ENCODE peak calls at places on chromosomes 16 and 17, in five cellular contexts. D is esophagus squamous epithelium, K is endodermal cell, N is ovary, W is small intestine. E is an unnamed sample.

GRCh38 chr16:49491111-49491670 is 117.6 kb downstream of the C16orf78 start:
- DNase-seq in W (no peak), D (no peak), K (no peak), N (peak; percentile 19), E (no peak)

GRCh38 chr17:17084317-17084835 is 42.1 kb downstream of the MPRIP start:
- DNase-seq in K (no peak), W (no peak), D (no peak), N (peak; percentile 11), E (no peak)

GRCh38 chr16:8713635-8714097 is 39.2 kb downstream of the ABAT start:
- DNase-seq in K (no peak), W (no peak), D (no peak), N (no peak), E (no peak)

GRCh38 chr17:76382803-76383644 is 1.4 kb upstream of the SPHK1 start:
- DNase-seq in N (no peak), D (no peak), K (peak; percentile 94), W (peak; percentile 48), E (peak; percentile 39)

GRCh38 chr16:50470687-50471086 is 77.5 kb upstream of the NKD1 start:
- DNase-seq in D (no peak), N (no peak), K (no peak), W (no peak), E (no peak)

GRCh38 chr17:68533887-68534700 is 21.9 kb downstream of the PRKAR1A start:
- DNase-seq in D (no peak), W (no peak), K (no peak), N (no peak), E (peak; percentile 47)

GRCh38 chr17:78899361-78900260 is 3.4 kb downstream of the CEP295NL start:
- DNase-seq in D (no peak), N (no peak), W (no peak), K (peak; percentile 75), E (peak; percentile 43)

GRCh38 chr16:67226804-67227566 is at the start of gene TMEM208:
- DNase-seq in W (peak; percentile 99), D (peak; percentile 93), N (peak; percentile 98), K (peak; percentile 100), E (peak; percentile 98)

GRCh38 chr17:30942311-30943079 is 20.8 kb downstream of the ADAP2 start:
- DNase-seq in D (no peak), W (no peak), K (no peak), N (no peak), E (peak; percentile 53)

GRCh38 chr16:47142469-47143328 is 1.0 kb downstream of the NETO2 start:
- DNase-seq in D (no peak), W (no peak), K (no peak), N (peak; percentile 16), E (peak; percentile 60)

GRCh38 chr17:82065638-82066303 is at the start of gene DUS1L:
- DNase-seq in W (peak; percentile 57), K (peak; percentile 87), D (no peak), N (peak; percentile 77), E (peak; percentile 49)

GRCh38 chr17:82775033-82775823 is 23.4 kb downstream of the TBCD start:
- DNase-seq in K (peak; percentile 96), D (no peak), W (peak; percentile 57), N (peak; percentile 79), E (peak; percentile 40)

GRCh38 chr17:74833501-74834361 is 26.0 kb downstream of the GRIN2C start:
- DNase-seq in D (no peak), W (no peak), N (no peak), K (no peak), E (no peak)

GRCh38 chr17:72890711-72891110 is 201.8 kb downstream of the SLC39A11 start:
- DNase-seq in D (no peak), K (no peak), W (no peak), N (no peak), E (no peak)

GRCh38 chr17:80987941-80988461 is 3.6 kb upstream of the CHMP6 start:
- DNase-seq in W (no peak), K (peak; percentile 65), N (no peak), D (no peak), E (no peak)

GRCh38 chr16:66146689-66147330 is 219.7 kb upstream of the CDH5 start:
- DNase-seq in K (no peak), N (no peak), W (no peak), D (no peak), E (peak; percentile 49)

GRCh38 chr16:35750157-35750689 is 2290.8 kb downstream of the TP53TG3F start:
- DNase-seq in W (no peak), N (no peak), K (no peak), D (no peak), E (no peak)

GRCh38 chr16:35342012-35342411 is 1882.6 kb downstream of the TP53TG3F start:
- DNase-seq in K (no peak), W (no peak), D (no peak), N (no peak), E (no peak)

GRCh38 chr16:89360760-89361435 is 129.5 kb downstream of the ANKRD11 start:
- DNase-seq in W (peak; percentile 58), K (peak; percentile 90), N (no peak), D (no peak), E (no peak)

GRCh38 chr16:52912565-52913173 is 140.0 kb downstream of the CHD9NB start:
- DNase-seq in N (no peak), W (peak; percentile 77), D (no peak), K (peak; percentile 92), E (peak; percentile 66)

GRCh38 chr17:61495161-61495857 is 43.1 kb downstream of the TBX4 start:
- DNase-seq in D (no peak), W (peak; percentile 5), K (peak; percentile 66), N (no peak), E (peak; percentile 56)

GRCh38 chr16:66903544-66904427 is 14.9 kb downstream of the CDH16 start:
- DNase-seq in K (no peak), D (no peak), W (no peak), N (no peak), E (no peak)

GRCh38 chr16:46673320-46674013 is 15.5 kb downstream of the VPS35 start:
- DNase-seq in K (peak; percentile 82), D (no peak), N (no peak), W (peak; percentile 72), E (peak; percentile 50)

GRCh38 chr17:78316867-78317816 is 42.7 kb downstream of the SOCS3 start:
- DNase-seq in K (peak; percentile 96), N (peak; percentile 34), D (no peak), W (peak; percentile 92), E (peak; percentile 48)

GRCh38 chr17:79671387-79671752 is 59.4 kb upstream of the ENPP7 start:
- DNase-seq in K (no peak), N (no peak), D (no peak), W (no peak), E (no peak)

GRCh38 chr16:2482181-2483107 is 7.5 kb downstream of the TBC1D24 start:
- DNase-seq in D (no peak), N (peak; percentile 67), W (no peak), K (no peak), E (peak; percentile 64)

GRCh38 chr16:50059669-50060068 is 6.1 kb upstream of the HEATR3 start:
- DNase-seq in W (no peak), D (no peak), N (no peak), K (no peak), E (no peak)

GRCh38 chr17:43695968-43696865 is 34.5 kb upstream of the MEOX1 start:
- DNase-seq in D (no peak), W (no peak), N (no peak), K (no peak), E (peak; percentile 17)

GRCh38 chr17:50033316-50033715 is 22.6 kb upstream of the ITGA3 start:
- DNase-seq in W (no peak), N (no peak), D (no peak), K (peak; percentile 18), E (peak; percentile 65)

GRCh38 chr17:43753488-43754129 is 5.0 kb downstream of the SOST start:
- DNase-seq in K (no peak), N (no peak), W (no peak), D (no peak), E (no peak)

GRCh38 chr17:40702271-40702670 is 1.3 kb downstream of the KRT24 start:
- DNase-seq in K (no peak), D (no peak), W (no peak), N (no peak), E (no peak)

GRCh38 chr16:88638323-88639230 is at the start of gene IL17C:
- DNase-seq in N (no peak), K (peak; percentile 63), W (peak; percentile 71), D (no peak), E (no peak)

GRCh38 chr17:48541036-48541573 is 3.8 kb downstream of the HOXB2 start:
- DNase-seq in D (no peak), K (peak; percentile 66), N (no peak), W (no peak), E (no peak)
- H3K27me3 ChIP-seq in D (peaks cover 51% of the 10 kb centered on the region), K (peaks cover 75% of the 10 kb centered on the region), N (no peaks in the 10 kb centered on the region), W (no peaks in the 10 kb centered on the region), E (no peaks in the 10 kb centered on the region)

GRCh38 chr17:32493581-32494513 is 7.1 kb downstream of the CDK5R1 start:
- DNase-seq in W (no peak), D (no peak), N (no peak), K (no peak), E (no peak)
- H3K27me3 ChIP-seq in W (no peaks in the 10 kb centered on the region), D (no peaks in the 10 kb centered on the region), N (no peaks in the 10 kb centered on the region), K (no peaks in the 10 kb centered on the region), E (no peaks in the 10 kb centered on the region)

GRCh38 chr16:86508947-86509758 is 1.2 kb upstream of the FOXF1 start:
- DNase-seq in D (no peak), W (peak; percentile 42), N (peak; percentile 45), K (peak; percentile 78), E (peak; percentile 90)

GRCh38 chr16:86509759-86510464 is 415 bp upstream of the FOXF1 start:
- DNase-seq in N (peak; percentile 46), K (peak; percentile 79), W (no peak), D (no peak), E (peak; percentile 96)

GRCh38 chr16:86505899-86506864 is 4.1 kb upstream of the FOXF1 start:
- DNase-seq in D (no peak), W (no peak), N (no peak), K (no peak), E (no peak)

GRCh38 chr16:86507173-86508027 is 2.9 kb upstream of the FOXF1 start:
- DNase-seq in W (no peak), N (no peak), K (no peak), D (no peak), E (peak; percentile 41)

DNA sequence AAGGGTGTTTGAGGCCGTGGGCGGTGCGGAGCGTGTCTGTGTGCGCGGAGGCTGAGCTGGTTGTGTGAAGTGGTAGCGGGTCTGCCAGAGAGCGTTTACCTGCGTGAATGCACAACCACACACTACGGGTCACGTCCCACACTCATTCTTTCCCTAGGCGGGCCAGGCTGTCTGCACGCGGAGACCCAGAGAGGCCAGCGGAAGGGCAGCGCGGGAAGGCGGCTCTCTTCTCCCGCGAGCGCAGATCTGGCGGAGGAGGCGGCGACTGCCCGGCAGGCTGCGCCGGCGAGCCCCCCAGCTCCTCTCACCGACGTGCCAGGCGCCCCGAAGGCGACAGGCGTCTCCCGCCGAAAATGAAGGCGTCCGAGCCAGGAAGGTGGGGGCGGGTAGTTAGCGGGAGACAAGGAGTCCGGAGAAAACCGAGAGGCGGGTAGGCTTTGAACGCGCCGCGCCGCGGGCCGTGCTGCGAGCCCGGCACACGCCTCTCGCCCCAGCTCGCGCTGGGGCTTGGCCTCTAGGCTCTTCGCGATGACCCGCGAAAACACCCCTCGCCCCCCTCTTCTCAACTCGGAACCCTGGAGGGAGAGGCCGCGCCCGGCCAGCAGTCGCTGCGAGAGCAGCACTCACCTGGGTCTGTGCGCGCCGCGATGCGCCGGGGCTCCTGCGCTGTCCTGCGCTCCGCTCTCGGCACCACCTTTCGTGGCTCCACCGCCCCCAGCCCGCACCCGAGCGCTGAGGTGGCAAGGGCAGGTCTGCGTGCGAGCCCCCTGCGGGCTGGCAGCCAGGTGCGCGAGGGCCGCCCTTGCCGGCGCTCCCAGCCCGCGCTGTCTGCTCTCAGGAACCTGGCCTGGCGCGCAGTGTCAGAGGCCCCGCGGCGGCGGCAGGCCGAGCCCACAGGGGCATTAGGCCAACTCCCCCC is 2.0 kb upstream of the FOXF1 start:
- DNase-seq in D (no peak), W (no peak), K (peak; percentile 86), N (no peak), E (peak; percentile 38)
- H3K27me3 ChIP-seq in D (peaks cover 100% of the 10 kb centered on the region), W (peaks cover 33% of the 10 kb centered on the region), K (peaks cover 100% of the 10 kb centered on the region), N (peaks cover 17% of the 10 kb centered on the region), E (no peaks in the 10 kb centered on the region)

GRCh38 chr17:70169707-70170597 is 620 bp downstream of the KCNJ2 start:
- DNase-seq in N (peak; percentile 19), D (no peak), W (no peak), K (no peak), E (peak; percentile 26)
- H3K27me3 ChIP-seq in N (no peaks in the 10 kb centered on the region), D (peaks cover 13% of the 10 kb centered on the region), W (no peaks in the 10 kb centered on the region), K (peaks cover 59% of the 10 kb centered on the region), E (no peaks in the 10 kb centered on the region)

E was measured in fibroblast of lung.